ENCODE peak calls at places on chromosomes 1 and 21, in seven cellular contexts. K, D, N, I, Z, Y and B are unnamed samples.
A peak's percentile ranks its signal among the peaks of the same experiment; 100 is the strongest.

GRCh38 chr21:18522181-18522771 is 118.7 kb upstream of the TMPRSS15 start:
- DNase-seq in D (no peak), Y (no peak), K (no peak), Z (no peak), N (peak; percentile 31), I (no peak), B (no peak)

GRCh38 chr21:25708467-25709065 is 26.1 kb downstream of the ATP5PF start:
- DNase-seq in I (peak; percentile 56), N (peak; percentile 50), Y (peak; percentile 57), K (peak; percentile 16), Z (peak; percentile 51), D (peak; percentile 14), B (peak; percentile 64)

GRCh38 chr1:40840526-40841323 is 21.4 kb downstream of the CITED4 start:
- DNase-seq in Z (no peak), K (no peak), Y (no peak), N (no peak), I (no peak), D (no peak), B (no peak)

GRCh38 chr1:65615859-65616258 is 176.8 kb upstream of the PDE4B start:
- DNase-seq in N (no peak), Y (no peak), D (no peak), K (no peak), I (peak; percentile 2), Z (no peak), B (no peak)

GRCh38 chr1:44276006-44276405 is 62.7 kb downstream of the DMAP1 start:
- DNase-seq in Y (peak; percentile 46), D (no peak), K (no peak), N (no peak), I (peak; percentile 7), Z (no peak), B (peak; percentile 41)

GRCh38 chr21:31317688-31318087 is 26.4 kb downstream of the TIAM1 start:
- DNase-seq in N (no peak), D (no peak), I (no peak), Z (no peak), K (no peak), Y (no peak), B (no peak)

GRCh38 chr1:230426246-230427101 is at the start of gene PGBD5:
- DNase-seq in D (no peak), I (peak; percentile 46), Z (no peak), K (no peak), N (peak; percentile 89), Y (peak; percentile 47), B (peak; percentile 34)

GRCh38 chr1:28887418-28887834 is 26.9 kb upstream of the EPB41 start:
- DNase-seq in Z (peak; percentile 25), I (no peak), N (peak; percentile 20), D (no peak), Y (no peak), K (no peak), B (no peak)

GRCh38 chr1:235843458-235843857 is 23.2 kb downstream of the LYST start:
- DNase-seq in Y (peak; percentile 59), I (peak; percentile 68), N (peak; percentile 25), Z (no peak), K (no peak), D (no peak), B (peak; percentile 61)

GRCh38 chr1:171226757-171227370 is 21.4 kb upstream of the FMO1 start:
- DNase-seq in Y (peak; percentile 75), D (peak; percentile 50), N (peak; percentile 78), I (peak; percentile 80), K (no peak), Z (peak; percentile 50), B (peak; percentile 83)

GRCh38 chr1:32220746-32221580 is 1.2 kb downstream of the TMEM234 start:
- DNase-seq in Y (no peak), I (no peak), K (no peak), D (no peak), N (peak; percentile 1), Z (no peak), B (no peak)

GRCh38 chr21:40719615-40720014 is 127.3 kb downstream of the DSCAM start:
- DNase-seq in K (no peak), Z (no peak), N (peak; percentile 48), D (no peak), Y (no peak), I (no peak), B (no peak)
- TF ChIP-seq CTCF in K (no peak), Z (no peak), N (peak; percentile 53), D (no peak), Y (no peak), I (no peak), B (no peak)

GRCh38 chr1:156676450-156676819 is 772 bp downstream of the NES start:
- DNase-seq in I (no peak), K (no peak), Z (no peak), N (no peak), Y (no peak), D (no peak), B (no peak)
- H3K4me3 ChIP-seq in I (peak overlapping the region; percentile 48), K (peak overlapping the region; percentile 36), Z (peak overlapping the region; percentile 50), N (no peak overlapping the region), Y (peak overlapping the region; percentile 41), D (peak overlapping the region; percentile 55), B (peak overlapping the region; percentile 50)

GRCh38 chr1:147156643-147157042 is 15.6 kb downstream of the PRKAB2 start:
- DNase-seq in Y (no peak), D (no peak), I (no peak), Z (no peak), N (no peak), K (no peak), B (no peak)

GRCh38 chr1:147152772-147153171 is 19.5 kb downstream of the PRKAB2 start:
- DNase-seq in K (no peak), Z (no peak), D (no peak), Y (no peak), N (no peak), I (no peak), B (no peak)

DNA sequence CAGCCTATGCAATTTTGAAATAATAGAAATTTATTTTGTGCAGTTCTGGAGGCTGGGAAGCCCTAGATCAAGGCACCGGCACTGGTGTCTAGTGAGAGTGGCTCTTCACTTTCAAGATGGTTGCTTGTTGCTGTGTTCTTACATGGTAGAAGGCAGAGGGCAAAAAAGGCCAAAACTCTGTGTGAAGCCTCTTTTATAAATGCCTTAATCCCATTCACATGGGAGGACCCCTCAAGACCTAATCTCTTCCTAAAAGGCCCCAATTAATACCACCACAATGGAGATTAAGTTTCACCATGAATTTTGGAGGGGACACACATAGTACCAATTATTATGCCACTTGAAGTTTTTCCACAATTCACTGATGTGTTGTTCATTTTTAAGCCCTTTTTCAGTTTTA is 21.0 kb downstream of the PRKAB2 start:
- DNase-seq in K (no peak), N (no peak), Z (no peak), D (no peak), I (no peak), Y (no peak), B (no peak)
- TF ChIP-seq CTCF in K (no peak), N (no peak), Z (no peak), D (no peak), I (no peak), Y (no peak), B (no peak)

DNA sequence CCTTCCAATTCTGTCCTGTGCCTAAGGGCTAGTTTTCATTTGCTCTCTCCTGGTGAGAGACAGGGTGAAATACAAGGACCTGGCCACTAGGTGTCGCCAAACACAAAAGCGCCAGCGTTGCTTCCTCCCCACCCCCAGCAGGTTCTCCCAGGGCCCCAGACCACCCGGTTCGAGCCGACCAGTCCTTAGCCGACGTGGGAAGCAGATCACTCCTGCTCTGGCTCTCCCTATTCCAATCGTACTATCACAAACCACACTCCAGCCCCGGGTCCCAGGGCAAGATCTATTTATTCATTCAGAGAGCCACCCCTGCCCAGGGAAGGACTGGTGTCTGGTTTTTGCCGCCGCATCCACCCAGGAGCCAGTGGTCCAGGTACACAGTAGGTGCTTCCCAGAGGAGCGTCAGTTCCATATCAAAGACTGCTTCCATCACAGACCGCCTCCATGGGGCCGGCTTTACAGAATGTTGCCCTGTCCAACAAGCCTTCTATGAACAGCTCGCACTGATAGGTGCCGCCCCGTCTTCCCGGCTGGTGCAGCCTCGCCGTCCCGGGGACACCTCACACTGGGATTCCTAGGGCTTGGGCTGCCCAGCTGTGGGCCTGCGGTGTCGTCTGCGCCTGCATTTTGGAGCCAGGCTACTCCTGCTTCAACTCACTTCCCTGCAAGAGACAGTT is 35.0 kb downstream of the CTNNBIP1 start:
- DNase-seq in Z (peak; percentile 71), K (peak; percentile 34), N (peak; percentile 67), I (peak; percentile 67), Y (peak; percentile 54), D (peak; percentile 16), B (peak; percentile 68)
- H3K4me3 ChIP-seq in Z (no peak overlapping the region), K (no peak overlapping the region), N (peak overlapping the region; percentile 8), I (no peak overlapping the region), Y (no peak overlapping the region), D (no peak overlapping the region), B (no peak overlapping the region)

DNA sequence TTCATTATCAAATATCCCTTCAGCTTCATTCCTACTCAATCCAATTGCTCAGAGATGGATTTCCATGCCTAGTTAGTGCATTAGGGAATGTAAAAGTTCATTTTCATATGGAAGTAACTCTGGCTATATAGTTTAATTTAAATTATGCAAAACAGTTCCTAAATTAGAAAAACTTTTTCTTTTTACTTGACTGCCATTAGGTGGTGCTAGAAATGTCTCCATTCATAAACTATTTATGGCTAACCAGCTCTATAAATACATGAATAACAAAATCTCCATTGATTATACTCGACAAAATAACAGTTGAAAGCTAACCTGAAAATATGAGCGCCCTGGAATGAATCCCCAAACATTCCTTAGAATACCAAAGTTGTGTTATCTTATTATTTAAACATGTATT is 311.4 kb downstream of the USH2A start:
- DNase-seq in D (no peak), Z (no peak), I (peak; percentile 7), N (peak; percentile 24), K (no peak), Y (no peak), B (peak; percentile 0)
- TF ChIP-seq CTCF in D (no peak), Z (no peak), I (peak; percentile 49), N (peak; percentile 32), K (no peak), Y (peak; percentile 25), B (peak; percentile 28)